ENCODE peak calls at places on chromosome 3, in six cellular contexts. I, X, U, A, V and T are unnamed samples.

GRCh38 chr3:120762575-120762974 is 20.0 kb downstream of the GTF2E1 start:
- DNase-seq in V (no peak), I (no peak), U (no peak), X (no peak), A (no peak), T (no peak)

GRCh38 chr3:148723591-148723990 is 25.9 kb downstream of the AGTR1 start:
- DNase-seq in X (peak), A (no peak), U (no peak), I (no peak), V (peak), T (no peak)

GRCh38 chr3:188437921-188438320 is 284.0 kb downstream of the LPP start:
- DNase-seq in I (no peak), V (no peak), X (no peak), A (no peak), U (no peak), T (no peak)

GRCh38 chr3:62554264-62554799 is 181.0 kb upstream of the FEZF2 start:
- DNase-seq in U (no peak), X (peak), I (peak), V (peak), A (no peak), T (no peak)

GRCh38 chr3:184284696-184285095 is 8.9 kb downstream of the ECE2 start:
- DNase-seq in X (peak), A (no peak), I (peak), U (no peak), V (peak), T (peak)

GRCh38 chr3:161275919-161276318 is 54.8 kb downstream of the NMD3 start:
- DNase-seq in X (no peak), U (no peak), I (no peak), V (no peak), A (no peak), T (no peak)

GRCh38 chr3:90015688-90016356 is 908.4 kb downstream of the EPHA3 start:
- DNase-seq in U (no peak), X (no peak), A (no peak), I (no peak), V (no peak), T (no peak)

GRCh38 chr3:22893001-22893400 is 310.1 kb upstream of the UBE2E2 start:
- DNase-seq in V (no peak), I (no peak), U (no peak), X (no peak), A (no peak), T (no peak)

GRCh38 chr3:14467723-14468620 is 65.6 kb downstream of the SLC6A6 start:
- DNase-seq in X (peak), V (peak), A (no peak), I (peak), U (no peak), T (peak)

GRCh38 chr3:8853081-8853480 is 83.7 kb upstream of the OXTR start:
- DNase-seq in X (no peak), I (no peak), U (no peak), V (no peak), A (no peak), T (no peak)
- TF ChIP-seq REST in X (no peak), I (no peak), U (no peak), V (no peak), A (no peak), T (no peak)

GRCh38 chr3:24494616-24495333 is at the start of gene THRB:
- DNase-seq in U (no peak), X (peak), A (no peak), V (peak), I (peak), T (peak)
- TF ChIP-seq CTCF in U (no peak), X (peak), A (peak), V (no peak), I (no peak), T (no peak)

DNA sequence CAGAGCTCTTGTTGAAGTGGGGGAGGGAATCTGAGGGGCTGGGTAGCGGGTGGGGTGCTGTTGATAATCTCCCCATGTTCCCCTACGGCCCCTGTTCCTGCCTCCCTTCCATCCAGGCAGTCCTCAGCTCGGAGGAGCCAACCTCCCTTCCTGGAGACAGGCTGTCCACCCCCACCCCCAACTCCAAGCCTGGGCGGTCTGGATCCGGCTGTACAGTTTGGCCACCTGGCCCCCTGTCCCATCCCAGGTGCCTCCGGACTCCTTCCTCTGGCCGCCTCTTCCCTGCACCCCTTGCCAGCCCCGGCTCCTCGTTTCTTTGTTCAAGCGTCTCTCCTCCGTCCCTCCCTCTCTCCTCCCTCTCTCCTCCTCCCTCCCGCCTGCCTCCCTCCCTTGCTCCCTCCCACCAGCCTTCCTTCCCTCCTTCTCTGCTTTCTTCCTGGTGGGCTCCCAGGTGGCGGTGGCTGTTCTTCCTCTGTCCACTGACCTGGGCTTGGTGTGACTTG is 1.9 kb downstream of the SEMA3F start:
- DNase-seq in X (no peak), I (peak), U (no peak), A (no peak), V (no peak), T (no peak)
- H3K4me3 ChIP-seq in X (peak), I (peak), U (no peak), A (peak), V (peak), T (no peak)

DNA sequence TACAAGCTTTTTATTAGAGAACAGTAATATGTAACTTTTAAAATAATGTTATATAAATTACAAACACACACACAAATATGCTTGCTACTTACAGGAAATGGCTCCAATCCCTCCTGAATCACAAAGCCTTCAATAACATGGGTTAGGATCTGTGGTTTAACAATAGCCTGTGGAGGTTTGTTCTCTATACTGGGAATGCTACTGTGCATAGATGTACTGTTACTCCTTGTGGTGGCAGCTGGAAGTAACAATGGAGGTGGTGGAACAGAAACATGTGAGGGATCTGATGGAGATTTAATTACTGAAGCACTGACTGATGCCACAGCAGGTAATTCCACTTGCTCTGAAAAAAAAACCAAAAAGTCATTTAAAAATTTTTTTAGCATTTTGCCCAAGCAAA is 64.4 kb downstream of the PHC3 start:
- DNase-seq in X (peak), A (no peak), V (peak), I (peak), U (no peak), T (no peak)
- TF ChIP-seq REST in X (no peak), A (no peak), V (no peak), I (no peak), U (no peak), T (no peak)

GRCh38 chr3:179653106-179653776 is 401 bp downstream of the USP13 start:
- DNase-seq in U (no peak), A (no peak), V (peak), X (peak), I (peak), T (peak)
- TF ChIP-seq CTCF in U (no peak), A (peak), V (peak), X (peak), I (peak), T (no peak)

DNA sequence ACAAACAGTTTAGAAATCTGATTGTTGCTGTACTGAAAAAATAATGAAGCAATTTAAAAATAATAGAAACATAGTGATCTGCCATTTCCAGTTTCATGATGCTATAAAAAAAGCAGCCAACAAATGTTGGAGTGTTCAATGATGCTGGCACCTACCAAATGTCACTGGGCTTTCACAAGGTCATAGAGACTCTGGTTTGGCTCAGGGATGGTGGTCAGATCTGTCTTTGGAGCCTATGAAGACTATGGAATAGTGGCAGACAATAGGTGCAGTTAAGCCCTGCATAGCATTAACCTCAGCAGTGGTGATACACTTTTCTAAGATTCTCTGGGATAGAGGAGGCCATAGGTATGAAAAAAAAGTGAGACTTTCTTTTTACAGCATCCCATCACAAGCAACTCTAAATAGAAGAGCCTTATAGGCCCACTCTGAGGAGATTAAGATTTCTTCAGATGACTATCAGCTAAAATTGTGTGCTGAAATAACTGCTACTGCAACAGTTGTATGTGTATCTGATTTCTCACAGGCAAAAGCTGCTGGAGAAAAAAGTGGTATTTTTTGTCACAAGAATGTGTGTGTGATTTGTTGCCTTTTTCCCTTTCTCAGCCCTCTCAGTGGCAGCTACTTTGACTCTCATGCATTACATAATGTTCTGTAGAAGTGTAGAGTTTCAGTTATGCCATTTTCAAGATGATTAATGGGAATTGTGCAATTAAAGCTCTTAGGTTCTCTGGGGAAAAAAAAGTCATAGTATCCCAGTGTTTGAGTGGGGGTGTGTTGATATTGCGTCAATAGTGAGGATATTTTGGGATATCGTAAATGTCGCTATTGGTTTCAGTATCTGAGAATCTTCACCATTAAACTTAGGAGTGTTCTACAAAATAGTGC is 137.4 kb downstream of the MBNL1 start:
- DNase-seq in I (no peak), X (peak), V (no peak), U (no peak), A (no peak), T (no peak)
- H3K4me3 ChIP-seq in I (no peak), X (no peak), V (no peak), U (no peak), A (no peak), T (no peak)

DNA sequence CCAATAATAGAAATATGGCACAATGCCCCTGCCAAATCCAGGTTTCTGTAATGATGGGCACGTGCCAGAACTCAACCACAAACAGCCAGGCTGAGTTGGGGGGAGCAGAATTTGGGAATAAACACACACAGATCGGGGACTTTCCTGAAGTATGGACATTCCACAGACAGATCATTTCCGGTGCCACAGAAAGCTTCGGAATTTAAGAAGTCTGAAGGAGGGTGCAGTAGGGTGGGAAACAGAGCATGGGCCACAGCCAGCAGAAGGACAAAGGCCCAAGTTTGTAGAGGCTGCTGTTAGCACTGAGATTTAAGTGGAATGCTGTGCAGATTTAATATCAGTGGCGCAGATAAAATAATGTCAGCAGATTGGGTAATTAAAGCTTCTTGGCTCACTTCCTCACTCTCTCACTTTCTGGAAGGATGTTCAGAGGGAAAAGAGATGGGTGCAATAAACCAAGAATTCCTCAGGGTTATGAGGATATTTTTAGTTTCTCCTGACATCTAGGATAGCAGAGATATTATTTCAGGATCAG is 67.4 kb downstream of the MYLK start:
- DNase-seq in X (no peak), V (no peak), U (no peak), I (no peak), A (no peak), T (no peak)
- TF ChIP-seq REST in X (no peak), V (no peak), U (no peak), I (no peak), A (no peak), T (no peak)

GRCh38 chr3:21839592-21839991 is 88.6 kb upstream of the ZNF385D start:
- DNase-seq in I (peak), U (no peak), X (peak), V (no peak), A (no peak), T (peak)
- TF ChIP-seq CTCF in I (peak), U (peak), X (no peak), V (no peak), A (peak), T (peak)

DNA sequence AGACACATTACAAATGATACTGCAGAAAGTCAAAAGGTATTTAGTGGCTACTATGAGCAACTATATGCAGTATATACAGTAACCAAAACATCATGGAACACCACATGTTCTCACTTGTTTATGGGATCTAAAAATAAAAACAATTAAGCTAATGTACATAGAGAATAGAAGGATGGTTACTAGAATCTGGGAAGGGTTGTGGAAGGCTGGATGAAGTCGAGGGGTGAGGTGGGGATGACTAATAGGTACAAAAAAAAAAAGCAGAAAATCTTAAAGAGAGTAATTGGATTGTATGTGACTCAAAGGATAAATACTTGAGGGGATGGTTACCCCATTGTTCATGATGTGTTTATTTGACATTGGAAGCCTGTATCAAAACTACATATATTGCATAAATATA is 848.8 kb upstream of the GBE1 start:
- DNase-seq in A (no peak), U (no peak), I (no peak), V (no peak), X (no peak), T (no peak)
- H3K4me3 ChIP-seq in A (no peak), U (no peak), I (no peak), V (no peak), X (no peak), T (no peak)